ENCODE peak calls at places on chromosomes 6 and 20, in seven cellular contexts. V is cardiac muscle cell, M is PC-3, P is body of pancreas, E is DND-41, C is dorsolateral prefrontal cortex, T is fibroblast of mammary gland. S is an unnamed sample.

GRCh38 chr20:44468044-44468782 is 7.5 kb upstream of the TTPAL start:
- DNase-seq in V (no peak), M (no peak), P (no peak), E (no peak), C (no peak), T (no peak), S (no peak)

GRCh38 chr6:167153523-167153959 is 4.2 kb downstream of the GPR31 start:
- DNase-seq in V (peak), M (peak), P (no peak), E (no peak), C (no peak), T (peak), S (no peak)

GRCh38 chr20:63577317-63577894 is 3.4 kb upstream of the HELZ2 start:
- DNase-seq in V (no peak), M (no peak), P (peak), E (no peak), C (no peak), T (no peak), S (no peak)

GRCh38 chr6:39361657-39362486 is 39.4 kb upstream of the KCNK16 start:
- DNase-seq in V (peak), M (peak), P (peak), E (peak), C (peak), T (peak), S (peak)

GRCh38 chr6:148177589-148178233 is 164.9 kb upstream of the SASH1 start:
- DNase-seq in V (peak), M (peak), P (peak), E (peak), C (peak), T (peak), S (peak)

GRCh38 chr6:152189736-152190135 is 382.3 kb downstream of the ESR1 start:
- DNase-seq in V (peak), M (peak), P (no peak), E (no peak), C (no peak), T (peak), S (no peak)

GRCh38 chr6:35085359-35086281 is 55.5 kb downstream of the TCP11 start:
- DNase-seq in V (no peak), M (no peak), P (no peak), E (peak), C (no peak), T (no peak), S (no peak)

GRCh38 chr6:11398451-11399326 is 138.9 kb upstream of the TMEM170B start:
- DNase-seq in V (peak), M (no peak), P (no peak), E (no peak), C (no peak), T (peak), S (no peak)

GRCh38 chr20:10225439-10226080 is 6.9 kb downstream of the SNAP25 start:
- DNase-seq in V (peak), M (peak), P (no peak), E (no peak), C (no peak), T (peak), S (peak)

GRCh38 chr6:125041740-125042459 is 79.7 kb downstream of the RNF217 start:
- DNase-seq in V (no peak), M (peak), P (no peak), E (no peak), C (no peak), T (peak), S (no peak)

GRCh38 chr6:25312703-25313102 is 33.5 kb downstream of the CARMIL1 start:
- DNase-seq in V (peak), M (peak), P (no peak), E (no peak), C (no peak), T (peak), S (no peak)

GRCh38 chr6:142822882-142823578 is 121.9 kb downstream of the HIVEP2 start:
- DNase-seq in V (no peak), M (no peak), P (no peak), E (peak), C (no peak), T (no peak), S (no peak)

GRCh38 chr6:54217018-54217417 is 91.2 kb upstream of the TINAG start:
- DNase-seq in V (no peak), M (peak), P (no peak), E (peak), C (no peak), T (no peak), S (peak)

GRCh38 chr20:56414842-56415765 is 3.0 kb downstream of the CASS4 start:
- DNase-seq in V (peak), M (no peak), P (no peak), E (no peak), C (no peak), T (peak), S (no peak)

GRCh38 chr20:60895363-60896079 is 356.5 kb upstream of the CDH4 start:
- DNase-seq in V (no peak), M (no peak), P (no peak), E (no peak), C (no peak), T (no peak), S (no peak)

GRCh38 chr20:34874094-34874654 is 1.5 kb upstream of the GGT7 start:
- DNase-seq in V (peak), M (peak), P (peak), E (peak), C (peak), T (peak), S (peak)

GRCh38 chr6:97025088-97025487 is 100.6 kb downstream of the KLHL32 start:
- DNase-seq in V (no peak), M (no peak), P (no peak), E (no peak), C (no peak), T (no peak), S (no peak)

GRCh38 chr6:24545691-24546090 is 50.9 kb downstream of the ALDH5A1 start:
- DNase-seq in V (no peak), M (peak), P (no peak), E (no peak), C (no peak), T (no peak), S (no peak)

GRCh38 chr20:18497603-18498002 is 578 bp upstream of the RBBP9 start:
- DNase-seq in V (no peak), M (no peak), P (no peak), E (no peak), C (no peak), T (no peak), S (no peak)

GRCh38 chr20:4722571-4722970 is 862 bp downstream of the PRND start:
- DNase-seq in V (no peak), M (no peak), P (no peak), E (no peak), C (no peak), T (no peak), S (no peak)

GRCh38 chr6:42158011-42158410 is 15.2 kb upstream of the GUCA1A start:
- DNase-seq in V (peak), M (no peak), P (no peak), E (no peak), C (no peak), T (peak), S (no peak)

DNA sequence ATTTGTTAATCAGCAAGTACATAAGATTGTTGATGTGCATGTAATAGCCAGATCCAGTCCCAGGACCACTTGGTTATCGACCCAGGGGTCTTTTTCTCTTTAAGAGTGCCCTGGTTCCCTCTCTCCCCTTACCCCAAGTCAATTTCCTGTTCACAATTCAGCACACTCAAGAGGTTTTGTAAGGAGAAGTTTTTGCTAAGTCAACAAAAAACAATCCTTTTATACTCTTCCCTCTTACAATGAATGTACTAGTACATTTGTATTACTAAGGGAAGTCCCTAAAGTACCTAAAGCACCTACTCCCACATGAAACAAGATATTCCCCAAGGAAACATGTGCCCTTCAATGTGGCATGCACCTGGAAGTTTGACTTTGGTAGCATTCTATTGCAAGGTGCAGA is 1.6 kb upstream of the NT5DC1 start:
- DNase-seq in V (no peak), M (no peak), P (no peak), E (no peak), C (no peak), T (no peak), S (no peak)
- H3K4me3 ChIP-seq in V (no peak), M (no peak), P (no peak), E (no peak), C (no peak), T (no peak), S (no peak)

GRCh38 chr6:86937219-86938079 is at the start of gene HTR1E:
- DNase-seq in V (peak), M (peak), P (peak), E (no peak), C (peak), T (peak), S (peak)
- H3K4me3 ChIP-seq in V (peak), M (peak), P (no peak), E (no peak), C (peak), T (no peak), S (no peak)

GRCh38 chr6:15400572-15401004 is 154.7 kb downstream of the JARID2 start:
- DNase-seq in V (peak), M (peak), P (peak), E (no peak), C (peak), T (no peak), S (no peak)

GRCh38 chr6:15403094-15403493 is 157.2 kb downstream of the JARID2 start:
- DNase-seq in V (no peak), M (no peak), P (no peak), E (no peak), C (no peak), T (no peak), S (no peak)

GRCh38 chr6:15401769-15402250 is 155.9 kb downstream of the JARID2 start:
- DNase-seq in V (no peak), M (peak), P (no peak), E (no peak), C (no peak), T (no peak), S (no peak)

GRCh38 chr6:15401120-15401519 is 155.3 kb downstream of the JARID2 start:
- DNase-seq in V (no peak), M (no peak), P (no peak), E (no peak), C (no peak), T (no peak), S (no peak)

GRCh38 chr6:15402401-15403045 is 156.7 kb downstream of the JARID2 start:
- DNase-seq in V (no peak), M (no peak), P (no peak), E (no peak), C (no peak), T (no peak), S (no peak)
- H3K4me3 ChIP-seq in V (no peak), M (no peak), P (no peak), E (no peak), C (peak), T (no peak), S (no peak)

GRCh38 chr20:41331731-41332130 is 8.9 kb upstream of the LPIN3 start:
- DNase-seq in V (no peak), M (no peak), P (no peak), E (no peak), C (peak), T (no peak), S (no peak)

GRCh38 chr20:41336711-41337492 is 3.7 kb upstream of the LPIN3 start:
- DNase-seq in V (no peak), M (no peak), P (no peak), E (no peak), C (peak), T (no peak), S (no peak)

GRCh38 chr20:41335591-41335990 is 5.0 kb upstream of the LPIN3 start:
- DNase-seq in V (no peak), M (no peak), P (no peak), E (no peak), C (peak), T (no peak), S (no peak)

GRCh38 chr20:41334452-41335421 is 5.9 kb upstream of the LPIN3 start:
- DNase-seq in V (peak), M (no peak), P (no peak), E (no peak), C (peak), T (peak), S (no peak)

DNA sequence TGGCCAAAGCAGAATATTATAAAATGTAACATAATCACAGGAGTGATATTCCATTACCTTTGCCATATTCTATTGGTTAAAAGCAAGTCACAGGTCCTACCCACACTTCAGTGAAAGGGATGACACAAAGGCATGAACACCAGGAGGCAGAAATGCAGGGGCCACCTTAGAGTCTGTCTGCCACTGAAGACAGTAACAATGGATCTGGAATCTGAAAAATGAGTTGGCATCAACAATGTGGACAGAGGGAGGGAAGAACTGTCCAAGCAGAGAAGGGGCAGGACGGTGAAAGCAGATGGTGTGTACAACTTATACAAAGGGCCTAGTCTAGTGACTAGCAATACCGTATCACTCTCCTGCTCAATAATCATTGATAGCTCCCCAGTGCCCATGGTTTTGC is 6.6 kb upstream of the LPIN3 start:
- DNase-seq in V (no peak), M (no peak), P (no peak), E (no peak), C (no peak), T (no peak), S (no peak)
- H3K4me3 ChIP-seq in V (no peak), M (no peak), P (no peak), E (no peak), C (no peak), T (no peak), S (no peak)

S was measured in Jurkat, Clone E6-1.